ENCODE peak calls at places on chromosomes 7 and 10, in five cellular contexts. P is T47D, L is prostate gland, Q is GM23248, E is skeletal muscle cell. F is an unnamed sample.

GRCh38 chr7:64277630-64278029 is 36.1 kb upstream of the ZNF736 start:
- DNase-seq in L (no peak), E (no peak), P (no peak), Q (no peak), F (no peak)

GRCh38 chr10:124351481-124352220 is 67.1 kb downstream of the OAT start:
- DNase-seq in P (no peak), L (no peak), E (no peak), Q (no peak), F (no peak)

GRCh38 chr7:101952355-101953247 is 135.2 kb downstream of the CUX1 start:
- DNase-seq in E (peak), Q (peak), L (no peak), P (no peak), F (peak)

GRCh38 chr10:4596951-4597350 is 229.1 kb upstream of the AKR1E2 start:
- DNase-seq in Q (peak), E (no peak), L (no peak), P (no peak), F (peak)

GRCh38 chr10:10499839-10500238 is 517.8 kb upstream of the CELF2 start:
- DNase-seq in E (peak), L (no peak), P (no peak), Q (peak), F (peak)

GRCh38 chr7:20331231-20331880 is 656 bp downstream of the ITGB8 start:
- DNase-seq in P (peak), E (no peak), L (peak), Q (peak), F (peak)

GRCh38 chr7:65953321-65953720 is 28.7 kb downstream of the GUSB start:
- DNase-seq in P (no peak), Q (no peak), E (no peak), L (no peak), F (no peak)

GRCh38 chr7:148385009-148385682 is 205.4 kb upstream of the C7orf33 start:
- DNase-seq in P (no peak), E (no peak), Q (no peak), L (peak), F (no peak)

GRCh38 chr10:121828045-121828444 is 99.8 kb downstream of the ATE1 start:
- DNase-seq in L (no peak), P (no peak), Q (no peak), E (no peak), F (no peak)

GRCh38 chr10:89887830-89888229 is 186.4 kb downstream of the KIF20B start:
- DNase-seq in L (no peak), E (no peak), Q (peak), P (no peak), F (peak)

GRCh38 chr10:121608669-121609190 is 10.5 kb upstream of the FGFR2 start:
- DNase-seq in P (peak), E (no peak), L (no peak), Q (peak), F (no peak)

GRCh38 chr10:3867454-3868273 is 82.7 kb upstream of the KLF6 start:
- DNase-seq in L (no peak), P (no peak), Q (peak), E (no peak), F (no peak)

GRCh38 chr7:2566890-2567662 is 8.3 kb downstream of the IQCE start:
- DNase-seq in E (no peak), P (no peak), Q (peak), L (no peak), F (peak)

GRCh38 chr7:129875745-129876411 is 76.9 kb downstream of the UBE2H start:
- DNase-seq in P (no peak), E (no peak), Q (peak), L (no peak), F (peak)

GRCh38 chr7:30164567-30164966 is 29.8 kb downstream of the MTURN start:
- DNase-seq in E (no peak), Q (peak), P (peak), L (peak), F (peak)

GRCh38 chr7:40733578-40733977 is 598.8 kb downstream of the SUGCT start:
- DNase-seq in P (no peak), Q (no peak), E (no peak), L (no peak), F (no peak)